ENCODE peak calls at places on chromosomes 12 and 14, in seven cellular contexts. One of them, this sample, is unnamed.

GRCh38 chr12:25553083-25553482 is at the start of gene LMNTD1:
- DNase-seq in GM10248: no peak
- DNase-seq in IMR-90: peak; percentile 89
- DNase-seq in adrenal gland: no peak
- DNase-seq in spleen: no peak
- DNase-seq in AG09319: peak; percentile 32
- DNase-seq in B cell: no peak
- DNase-seq in this sample: peak; percentile 55

GRCh38 chr14:57833304-57833703 is 32.6 kb downstream of the SLC35F4 start:
- DNase-seq in GM10248: no peak
- DNase-seq in IMR-90: peak; percentile 88
- DNase-seq in AG09319: peak; percentile 50
- DNase-seq in spleen: no peak
- DNase-seq in adrenal gland: peak; percentile 91
- DNase-seq in B cell: no peak
- DNase-seq in this sample: peak; percentile 87

GRCh38 chr12:10705655-10706054 is 17.5 kb downstream of the YBX3 start:
- DNase-seq in B cell: no peak
- DNase-seq in adrenal gland: no peak
- DNase-seq in GM10248: no peak
- DNase-seq in AG09319: no peak
- DNase-seq in IMR-90: peak; percentile 55
- DNase-seq in spleen: no peak
- DNase-seq in this sample: no peak

GRCh38 chr12:56630180-56630632 is at the start of gene BAZ2A:
- DNase-seq in B cell: peak; percentile 88
- DNase-seq in GM10248: peak; percentile 90
- DNase-seq in AG09319: no peak
- DNase-seq in IMR-90: peak; percentile 72
- DNase-seq in spleen: peak; percentile 99
- DNase-seq in adrenal gland: peak; percentile 93
- DNase-seq in this sample: peak; percentile 21

GRCh38 chr12:14771651-14772137 is 31.6 kb downstream of the WBP11 start:
- DNase-seq in spleen: no peak
- DNase-seq in adrenal gland: no peak
- DNase-seq in IMR-90: no peak
- DNase-seq in B cell: no peak
- DNase-seq in AG09319: no peak
- DNase-seq in GM10248: peak; percentile 33
- DNase-seq in this sample: no peak

GRCh38 chr12:49322367-49322707 is 718 bp upstream of the TROAP start:
- DNase-seq in AG09319: no peak
- DNase-seq in B cell: no peak
- DNase-seq in IMR-90: no peak
- DNase-seq in GM10248: no peak
- DNase-seq in spleen: no peak
- DNase-seq in adrenal gland: no peak
- DNase-seq in this sample: no peak

GRCh38 chr12:46371718-46372130 is 849 bp downstream of the SLC38A2 start:
- DNase-seq in IMR-90: peak; percentile 44
- DNase-seq in adrenal gland: peak; percentile 73
- DNase-seq in B cell: peak; percentile 69
- DNase-seq in spleen: peak; percentile 94
- DNase-seq in AG09319: no peak
- DNase-seq in GM10248: peak; percentile 49
- DNase-seq in this sample: no peak

GRCh38 chr14:45135181-45135580 is 549 bp upstream of the FANCM start:
- DNase-seq in adrenal gland: no peak
- DNase-seq in AG09319: no peak
- DNase-seq in IMR-90: peak; percentile 43
- DNase-seq in GM10248: no peak
- DNase-seq in spleen: no peak
- DNase-seq in B cell: no peak
- DNase-seq in this sample: no peak

GRCh38 chr12:79838359-79838758 is 96.5 kb downstream of the PPP1R12A start:
- DNase-seq in spleen: no peak
- DNase-seq in adrenal gland: no peak
- DNase-seq in B cell: no peak
- DNase-seq in GM10248: no peak
- DNase-seq in IMR-90: no peak
- DNase-seq in AG09319: no peak
- DNase-seq in this sample: no peak

GRCh38 chr12:128813392-128813791 is 10.4 kb downstream of the SLC15A4 start:
- DNase-seq in IMR-90: no peak
- DNase-seq in B cell: no peak
- DNase-seq in spleen: no peak
- DNase-seq in GM10248: no peak
- DNase-seq in adrenal gland: no peak
- DNase-seq in AG09319: no peak
- DNase-seq in this sample: peak; percentile 52

DNA sequence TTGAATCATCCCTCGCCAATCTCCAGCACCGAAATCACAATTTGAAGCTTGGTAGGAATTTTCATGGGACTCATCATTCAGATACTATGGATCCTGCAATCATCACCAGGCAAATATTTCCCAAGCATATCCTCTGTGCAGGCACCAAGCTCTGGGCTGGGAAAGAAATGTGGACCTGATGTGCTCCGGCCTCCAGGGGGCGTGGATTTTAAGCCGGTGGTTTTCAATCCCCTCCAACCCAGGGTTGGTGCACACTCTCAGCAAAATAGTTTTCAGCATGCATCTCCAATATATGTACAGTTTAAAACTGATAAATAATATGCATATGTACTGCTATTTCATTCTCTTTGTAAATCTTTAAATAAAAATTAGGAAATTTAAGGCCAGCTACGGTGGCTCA is 98.9 kb downstream of the RBM19 start:
- DNase-seq in GM10248: no peak
- DNase-seq in AG09319: no peak
- DNase-seq in adrenal gland: no peak
- DNase-seq in IMR-90: peak; percentile 33
- DNase-seq in B cell: no peak
- DNase-seq in spleen: no peak
- DNase-seq in this sample: no peak
- TF ChIP-seq CTCF in GM10248: no peak
- TF ChIP-seq CTCF in AG09319: peak; percentile 30
- TF ChIP-seq CTCF in adrenal gland: no peak
- TF ChIP-seq CTCF in IMR-90: peak; percentile 30
- TF ChIP-seq CTCF in B cell: no peak
- TF ChIP-seq CTCF in spleen: no peak
- TF ChIP-seq CTCF in this sample: peak; percentile 41

GRCh38 chr14:102967506-102967795 is 45.0 kb downstream of the AMN start:
- DNase-seq in B cell: no peak
- DNase-seq in IMR-90: no peak
- DNase-seq in spleen: peak; percentile 36
- DNase-seq in GM10248: no peak
- DNase-seq in AG09319: no peak
- DNase-seq in adrenal gland: no peak
- DNase-seq in this sample: no peak

GRCh38 chr14:102968306-102968705 is 45.8 kb downstream of the AMN start:
- DNase-seq in spleen: no peak
- DNase-seq in GM10248: no peak
- DNase-seq in AG09319: no peak
- DNase-seq in IMR-90: no peak
- DNase-seq in B cell: no peak
- DNase-seq in adrenal gland: no peak
- DNase-seq in this sample: no peak

GRCh38 chr14:102969901-102970300 is 47.4 kb downstream of the AMN start:
- DNase-seq in B cell: no peak
- DNase-seq in spleen: peak; percentile 61
- DNase-seq in adrenal gland: no peak
- DNase-seq in IMR-90: no peak
- DNase-seq in GM10248: no peak
- DNase-seq in AG09319: no peak
- DNase-seq in this sample: no peak

GRCh38 chr14:102971314-102971713 is 48.9 kb downstream of the AMN start:
- DNase-seq in AG09319: no peak
- DNase-seq in GM10248: no peak
- DNase-seq in B cell: no peak
- DNase-seq in adrenal gland: no peak
- DNase-seq in IMR-90: no peak
- DNase-seq in spleen: peak; percentile 17
- DNase-seq in this sample: no peak

DNA sequence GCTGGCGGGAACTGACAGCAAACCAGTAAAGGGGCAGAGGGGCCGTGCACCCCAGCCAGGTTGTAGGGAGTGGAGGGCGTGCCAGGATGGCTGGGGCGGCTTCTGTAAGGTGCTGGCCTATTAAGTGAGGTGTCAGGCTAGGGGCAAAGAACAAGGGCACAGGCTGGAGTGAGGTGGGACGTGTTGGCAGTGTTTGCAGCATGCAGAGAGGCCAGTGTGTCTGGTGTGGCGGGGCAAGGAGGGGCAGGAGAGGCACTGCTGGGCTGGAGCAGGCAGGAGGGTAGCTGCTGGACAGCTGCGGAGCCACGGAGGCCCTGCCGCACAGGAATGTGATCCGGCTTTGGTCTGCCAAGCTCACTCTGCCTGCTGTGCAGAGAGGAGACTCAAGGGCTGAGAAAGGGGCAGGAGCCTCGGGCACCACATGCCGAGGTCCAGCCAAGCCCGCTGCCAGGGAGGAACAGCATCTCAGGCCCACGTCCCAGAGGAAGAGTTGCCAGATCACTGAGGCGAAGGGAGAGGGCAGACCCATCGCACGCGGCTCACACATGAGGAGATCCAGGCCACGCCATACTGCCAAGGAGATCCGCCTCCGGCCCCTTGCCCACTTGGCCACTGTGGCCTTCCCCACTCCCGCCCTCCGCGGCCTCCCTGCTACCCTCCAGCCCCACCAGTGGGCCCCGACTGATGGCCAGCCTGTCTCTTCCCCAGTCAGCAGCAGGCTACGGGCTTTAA is 46.8 kb downstream of the AMN start:
- DNase-seq in B cell: no peak
- DNase-seq in IMR-90: no peak
- DNase-seq in GM10248: no peak
- DNase-seq in adrenal gland: no peak
- DNase-seq in AG09319: no peak
- DNase-seq in spleen: peak; percentile 63
- DNase-seq in this sample: no peak
- TF ChIP-seq CTCF in B cell: no peak
- TF ChIP-seq CTCF in IMR-90: no peak
- TF ChIP-seq CTCF in GM10248: no peak
- TF ChIP-seq CTCF in adrenal gland: no peak
- TF ChIP-seq CTCF in AG09319: no peak
- TF ChIP-seq CTCF in spleen: no peak
- TF ChIP-seq CTCF in this sample: no peak

DNA sequence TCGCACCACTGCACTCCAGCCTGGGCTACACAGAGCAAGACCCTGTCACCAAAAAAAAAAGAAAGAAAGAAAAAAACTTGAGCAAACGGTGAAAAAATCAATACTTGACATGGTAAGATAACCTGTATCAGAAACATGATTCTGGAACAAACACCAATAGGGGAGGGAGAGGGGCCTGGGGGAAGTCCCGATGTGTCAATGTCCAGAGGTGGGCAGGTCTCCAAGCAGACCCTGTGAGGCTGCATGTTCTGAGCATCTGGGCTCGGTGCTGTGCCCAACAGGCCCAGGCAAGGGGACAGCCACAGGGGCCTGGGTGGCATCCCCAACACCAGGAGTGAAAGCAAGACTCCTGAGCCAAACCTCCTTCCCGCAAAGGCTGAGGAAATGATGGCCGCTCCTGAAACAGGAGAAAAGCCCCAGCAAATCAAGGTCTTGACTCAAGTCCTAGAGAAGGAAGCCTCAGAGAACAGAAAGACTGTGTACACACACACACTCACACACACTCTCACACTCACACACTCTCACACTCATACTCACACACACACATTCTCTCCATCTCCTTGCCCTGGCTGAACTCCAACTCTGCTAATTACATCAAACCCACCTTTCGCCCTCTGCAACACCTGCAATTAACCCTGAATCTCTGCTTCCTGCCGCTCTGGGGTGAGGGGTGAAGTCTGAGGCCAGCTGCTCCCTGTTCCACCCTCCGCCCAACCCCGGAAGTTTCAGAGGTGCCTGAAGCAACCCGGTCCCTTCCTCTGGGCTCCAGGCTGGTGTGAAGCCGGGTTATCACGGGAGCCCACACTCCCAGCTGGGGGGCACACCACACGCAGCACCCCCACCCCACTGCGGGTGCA is 20.4 kb downstream of the CCDC88C start:
- DNase-seq in AG09319: no peak
- DNase-seq in GM10248: peak; percentile 76
- DNase-seq in adrenal gland: no peak
- DNase-seq in IMR-90: no peak
- DNase-seq in spleen: peak; percentile 91
- DNase-seq in B cell: peak; percentile 54
- DNase-seq in this sample: no peak
- TF ChIP-seq CTCF in AG09319: no peak
- TF ChIP-seq CTCF in GM10248: no peak
- TF ChIP-seq CTCF in adrenal gland: no peak
- TF ChIP-seq CTCF in IMR-90: no peak
- TF ChIP-seq CTCF in spleen: no peak
- TF ChIP-seq CTCF in B cell: no peak
- TF ChIP-seq CTCF in this sample: no peak

GRCh38 chr14:105200074-105200473 is 19.0 kb upstream of the NUDT14 start:
- DNase-seq in adrenal gland: no peak
- DNase-seq in spleen: no peak
- DNase-seq in B cell: no peak
- DNase-seq in AG09319: no peak
- DNase-seq in GM10248: no peak
- DNase-seq in IMR-90: no peak
- DNase-seq in this sample: no peak
- TF ChIP-seq CTCF in adrenal gland: no peak
- TF ChIP-seq CTCF in spleen: no peak
- TF ChIP-seq CTCF in B cell: no peak
- TF ChIP-seq CTCF in AG09319: no peak
- TF ChIP-seq CTCF in GM10248: peak; percentile 15
- TF ChIP-seq CTCF in IMR-90: peak; percentile 11
- TF ChIP-seq CTCF in this sample: peak; percentile 9